ENCODE peak calls at places on chromosome X, in four cellular contexts. One of them, this sample, is unnamed.

GRCh38 chrX:71118985-71119535 is 664 bp downstream of the MED12 start:
- DNase-seq in GM12865: no peak
- DNase-seq in CD8-positive, alpha-beta T cell: no peak
- DNase-seq in epithelial cell of proximal tubule: no peak
- DNase-seq in this sample: peak; percentile 23

GRCh38 chrX:69503228-69503834 is 795 bp upstream of the NALF2 start:
- DNase-seq in GM12865: no peak
- DNase-seq in CD8-positive, alpha-beta T cell: no peak
- DNase-seq in epithelial cell of proximal tubule: no peak
- DNase-seq in this sample: no peak

GRCh38 chrX:48648299-48648698 is 35.3 kb upstream of the WAS start:
- DNase-seq in GM12865: peak; percentile 45
- DNase-seq in CD8-positive, alpha-beta T cell: peak; percentile 55
- DNase-seq in epithelial cell of proximal tubule: no peak
- DNase-seq in this sample: peak; percentile 34

GRCh38 chrX:72128881-72129280 is 2.8 kb downstream of the RTL5 start:
- DNase-seq in GM12865: peak; percentile 18
- DNase-seq in CD8-positive, alpha-beta T cell: no peak
- DNase-seq in epithelial cell of proximal tubule: no peak
- DNase-seq in this sample: peak; percentile 49

GRCh38 chrX:132704769-132705168 is 215.9 kb upstream of the MBNL3 start:
- DNase-seq in GM12865: no peak
- DNase-seq in CD8-positive, alpha-beta T cell: no peak
- DNase-seq in epithelial cell of proximal tubule: no peak
- DNase-seq in this sample: no peak

GRCh38 chrX:64894454-64895038 is 81.7 kb downstream of the ZC4H2 start:
- DNase-seq in GM12865: peak; percentile 54
- DNase-seq in CD8-positive, alpha-beta T cell: peak; percentile 60
- DNase-seq in epithelial cell of proximal tubule: no peak
- DNase-seq in this sample: no peak

GRCh38 chrX:40462797-40463196 is 118.0 kb upstream of the ATP6AP2 start:
- DNase-seq in GM12865: no peak
- DNase-seq in CD8-positive, alpha-beta T cell: no peak
- DNase-seq in epithelial cell of proximal tubule: no peak
- DNase-seq in this sample: no peak

GRCh38 chrX:47177079-47177478 is 16.6 kb upstream of the UBA1 start:
- DNase-seq in GM12865: peak; percentile 14
- DNase-seq in CD8-positive, alpha-beta T cell: no peak
- DNase-seq in epithelial cell of proximal tubule: no peak
- DNase-seq in this sample: no peak

GRCh38 chrX:134513091-134513490 is 53.1 kb downstream of the HPRT1 start:
- DNase-seq in GM12865: no peak
- DNase-seq in CD8-positive, alpha-beta T cell: no peak
- DNase-seq in epithelial cell of proximal tubule: no peak
- DNase-seq in this sample: peak; percentile 31

GRCh38 chrX:16658284-16658683 is 8.3 kb downstream of the S100G start:
- DNase-seq in GM12865: no peak
- DNase-seq in CD8-positive, alpha-beta T cell: no peak
- DNase-seq in epithelial cell of proximal tubule: no peak
- DNase-seq in this sample: no peak

GRCh38 chrX:26558719-26559386 is 342.9 kb downstream of the MAGEB5 start:
- DNase-seq in GM12865: no peak
- DNase-seq in CD8-positive, alpha-beta T cell: no peak
- DNase-seq in epithelial cell of proximal tubule: no peak
- DNase-seq in this sample: no peak

GRCh38 chrX:96372313-96373046 is 312.2 kb upstream of the DIAPH2 start:
- DNase-seq in GM12865: peak; percentile 34
- DNase-seq in CD8-positive, alpha-beta T cell: no peak
- DNase-seq in epithelial cell of proximal tubule: peak; percentile 12
- DNase-seq in this sample: peak; percentile 34

GRCh38 chrX:43655961-43656494 is at the start of gene MAOA:
- DNase-seq in GM12865: no peak
- DNase-seq in CD8-positive, alpha-beta T cell: peak; percentile 54
- DNase-seq in epithelial cell of proximal tubule: no peak
- DNase-seq in this sample: peak; percentile 75

GRCh38 chrX:151391722-151392121 is 5.3 kb upstream of the VMA21 start:
- DNase-seq in GM12865: no peak
- DNase-seq in CD8-positive, alpha-beta T cell: no peak
- DNase-seq in epithelial cell of proximal tubule: no peak
- DNase-seq in this sample: no peak

GRCh38 chrX:150155396-150156048 is 207.6 kb upstream of the MAMLD1 start:
- DNase-seq in GM12865: no peak
- DNase-seq in CD8-positive, alpha-beta T cell: no peak
- DNase-seq in epithelial cell of proximal tubule: no peak
- DNase-seq in this sample: peak; percentile 71

GRCh38 chrX:46260502-46260901 is 284.7 kb downstream of the ZNF674 start:
- DNase-seq in GM12865: no peak
- DNase-seq in CD8-positive, alpha-beta T cell: no peak
- DNase-seq in epithelial cell of proximal tubule: no peak
- DNase-seq in this sample: no peak

GRCh38 chrX:2690856-2691542 is at the start of gene CD99:
- DNase-seq in GM12865: peak; percentile 85
- DNase-seq in CD8-positive, alpha-beta T cell: peak; percentile 91
- DNase-seq in epithelial cell of proximal tubule: no peak
- DNase-seq in this sample: peak; percentile 97

GRCh38 chrX:134898450-134898849 is 92.3 kb upstream of the SMIM10 start:
- DNase-seq in GM12865: no peak
- DNase-seq in CD8-positive, alpha-beta T cell: no peak
- DNase-seq in epithelial cell of proximal tubule: no peak
- DNase-seq in this sample: no peak

GRCh38 chrX:96889726-96890125 is 6.0 kb downstream of the RPA4 start:
- DNase-seq in GM12865: no peak
- DNase-seq in CD8-positive, alpha-beta T cell: no peak
- DNase-seq in epithelial cell of proximal tubule: no peak
- DNase-seq in this sample: no peak

GRCh38 chrX:15170927-15171326 is 99.0 kb downstream of the ASB9 start:
- DNase-seq in GM12865: no peak
- DNase-seq in CD8-positive, alpha-beta T cell: no peak
- DNase-seq in epithelial cell of proximal tubule: no peak
- DNase-seq in this sample: no peak

GRCh38 chrX:113726466-113726865 is 857.4 kb upstream of the HTR2C start:
- DNase-seq in GM12865: no peak
- DNase-seq in CD8-positive, alpha-beta T cell: no peak
- DNase-seq in epithelial cell of proximal tubule: no peak
- DNase-seq in this sample: no peak

DNA sequence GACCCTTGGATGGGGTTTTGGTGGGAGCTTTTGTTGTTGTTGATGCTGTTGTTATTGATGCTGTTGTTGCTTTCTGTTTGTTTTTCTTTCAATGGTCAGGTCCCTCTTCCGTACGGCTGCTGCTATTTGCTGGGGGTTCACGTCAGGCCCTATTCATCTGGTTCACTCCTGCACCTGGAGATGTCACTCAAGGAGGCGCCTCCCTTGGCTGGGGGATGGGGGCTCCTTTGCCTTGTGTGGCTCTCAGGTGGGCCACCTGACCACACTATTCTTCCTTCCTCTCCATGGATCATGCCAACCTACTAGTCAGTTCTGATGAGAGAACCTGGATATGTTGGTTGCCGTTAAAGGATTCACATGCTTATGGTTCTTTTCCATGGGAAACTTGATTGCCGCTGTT is 39.1 kb upstream of the PRPS1 start:
- DNase-seq in GM12865: no peak
- DNase-seq in CD8-positive, alpha-beta T cell: no peak
- DNase-seq in epithelial cell of proximal tubule: no peak
- DNase-seq in this sample: no peak
- H3K4me3 ChIP-seq in GM12865: no peak overlapping the region
- H3K4me3 ChIP-seq in CD8-positive, alpha-beta T cell: no peak overlapping the region
- H3K4me3 ChIP-seq in epithelial cell of proximal tubule: no peak overlapping the region
- H3K4me3 ChIP-seq in this sample: no peak overlapping the region

GRCh38 chrX:12657881-12658280 is 133.3 kb upstream of the PRPS2 start:
- DNase-seq in GM12865: peak; percentile 46
- DNase-seq in CD8-positive, alpha-beta T cell: no peak
- DNase-seq in epithelial cell of proximal tubule: no peak
- DNase-seq in this sample: no peak

GRCh38 chrX:12657433-12657832 is 133.8 kb upstream of the PRPS2 start:
- DNase-seq in GM12865: no peak
- DNase-seq in CD8-positive, alpha-beta T cell: no peak
- DNase-seq in epithelial cell of proximal tubule: no peak
- DNase-seq in this sample: no peak
- H3K4me3 ChIP-seq in GM12865: no peak overlapping the region
- H3K4me3 ChIP-seq in CD8-positive, alpha-beta T cell: no peak overlapping the region
- H3K4me3 ChIP-seq in epithelial cell of proximal tubule: no peak overlapping the region
- H3K4me3 ChIP-seq in this sample: no peak overlapping the region

DNA sequence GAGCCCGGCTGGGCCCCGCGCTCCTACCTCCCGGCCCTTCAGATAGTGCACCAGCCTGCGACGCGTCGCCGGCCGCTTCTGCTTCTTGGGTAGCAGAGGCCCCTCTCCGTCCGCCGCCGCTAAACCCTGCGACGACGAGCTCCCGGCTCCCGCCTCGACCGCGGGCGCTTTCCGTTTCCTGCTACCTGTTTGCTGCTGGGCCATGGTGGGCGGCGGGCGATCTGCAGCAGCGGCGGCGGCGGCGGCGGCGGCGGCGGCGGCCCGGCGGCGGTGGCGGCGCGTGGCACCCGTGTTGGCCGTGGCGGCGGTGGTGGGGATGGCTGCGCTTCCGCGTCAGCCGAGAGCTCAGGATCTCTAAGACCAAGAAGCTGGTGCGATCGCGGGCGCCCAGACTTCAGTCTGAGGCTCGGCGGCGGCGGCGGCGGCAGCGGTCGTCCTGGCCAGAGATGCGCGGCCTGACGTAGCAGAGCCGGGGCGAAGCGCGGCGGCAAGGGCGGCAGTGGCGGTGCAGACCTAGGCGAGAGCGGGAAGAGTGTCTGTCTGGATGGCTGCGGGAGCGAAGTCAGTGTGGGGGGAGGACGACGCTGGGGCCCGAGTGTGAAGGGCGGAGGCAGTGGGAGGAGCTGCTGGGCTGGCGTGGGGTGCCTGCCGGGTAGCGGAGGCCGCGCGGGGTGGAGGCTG is at the start of gene DCAF12L2:
- DNase-seq in GM12865: no peak
- DNase-seq in CD8-positive, alpha-beta T cell: no peak
- DNase-seq in epithelial cell of proximal tubule: no peak
- DNase-seq in this sample: no peak
- H3K4me3 ChIP-seq in GM12865: no peak within 1 kb of the TSS
- H3K4me3 ChIP-seq in CD8-positive, alpha-beta T cell: no peak within 1 kb of the TSS
- H3K4me3 ChIP-seq in epithelial cell of proximal tubule: peak within 1 kb of the TSS; percentile 41
- H3K4me3 ChIP-seq in this sample: no peak within 1 kb of the TSS

DNA sequence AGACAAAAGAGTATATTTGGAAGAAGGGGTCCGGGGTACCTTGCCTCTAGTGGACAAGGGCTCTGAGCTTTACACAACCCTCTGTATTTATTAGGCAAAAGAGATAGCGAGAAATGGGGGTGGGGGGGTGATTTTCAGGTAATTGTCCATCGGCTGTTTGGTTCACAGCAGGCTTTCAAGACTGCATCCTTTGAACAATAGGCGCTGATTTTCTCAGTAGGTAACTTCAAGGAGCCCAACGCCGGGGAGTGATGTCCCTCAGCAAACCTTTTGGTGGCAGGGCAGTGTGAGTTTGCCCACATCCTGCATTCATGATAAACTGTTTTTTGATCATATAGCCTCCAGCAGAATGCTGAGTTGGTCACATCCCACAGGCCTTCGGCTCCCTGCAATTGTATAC is 61.6 kb downstream of the KDM5C start:
- DNase-seq in GM12865: no peak
- DNase-seq in CD8-positive, alpha-beta T cell: no peak
- DNase-seq in epithelial cell of proximal tubule: no peak
- DNase-seq in this sample: no peak
- H3K4me3 ChIP-seq in GM12865: no peak overlapping the region
- H3K4me3 ChIP-seq in CD8-positive, alpha-beta T cell: no peak overlapping the region
- H3K4me3 ChIP-seq in epithelial cell of proximal tubule: no peak overlapping the region
- H3K4me3 ChIP-seq in this sample: no peak overlapping the region

GRCh38 chrX:118974908-118975671 is 672 bp downstream of the LONRF3 start:
- DNase-seq in GM12865: peak; percentile 19
- DNase-seq in CD8-positive, alpha-beta T cell: peak; percentile 67
- DNase-seq in epithelial cell of proximal tubule: no peak
- DNase-seq in this sample: peak; percentile 37
- H3K4me3 ChIP-seq in GM12865: no peak overlapping the region
- H3K4me3 ChIP-seq in CD8-positive, alpha-beta T cell: peak overlapping the region; percentile 72
- H3K4me3 ChIP-seq in epithelial cell of proximal tubule: peak overlapping the region; percentile 65
- H3K4me3 ChIP-seq in this sample: no peak overlapping the region

DNA sequence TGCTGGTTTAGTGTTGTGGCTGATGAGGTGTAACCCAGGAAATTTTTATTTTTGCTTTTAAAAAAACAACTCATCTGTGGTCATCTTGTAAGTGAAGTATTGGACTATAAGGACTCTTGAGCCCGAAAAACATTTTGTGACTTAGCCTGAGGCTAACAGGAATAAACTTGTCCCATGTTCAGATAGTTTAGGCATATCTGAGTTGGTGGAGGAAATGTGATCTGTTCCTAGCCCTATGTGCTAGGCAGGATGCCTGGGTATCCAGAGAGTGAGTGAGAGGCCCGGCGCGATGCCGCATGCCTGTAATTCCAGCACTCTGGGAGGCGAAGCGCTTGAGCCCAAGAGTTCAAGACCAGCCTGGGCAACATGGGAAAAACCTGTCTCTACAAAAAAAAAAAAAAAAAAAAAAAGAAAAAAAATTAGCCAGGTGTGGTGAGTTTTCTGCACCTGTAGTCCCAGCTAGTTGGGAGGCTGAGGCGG is 3.7 kb downstream of the SMS start:
- DNase-seq in GM12865: no peak
- DNase-seq in CD8-positive, alpha-beta T cell: no peak
- DNase-seq in epithelial cell of proximal tubule: no peak
- DNase-seq in this sample: no peak
- H3K4me3 ChIP-seq in GM12865: no peak overlapping the region
- H3K4me3 ChIP-seq in CD8-positive, alpha-beta T cell: no peak overlapping the region
- H3K4me3 ChIP-seq in epithelial cell of proximal tubule: peak overlapping the region; percentile 10
- H3K4me3 ChIP-seq in this sample: no peak overlapping the region

DNA sequence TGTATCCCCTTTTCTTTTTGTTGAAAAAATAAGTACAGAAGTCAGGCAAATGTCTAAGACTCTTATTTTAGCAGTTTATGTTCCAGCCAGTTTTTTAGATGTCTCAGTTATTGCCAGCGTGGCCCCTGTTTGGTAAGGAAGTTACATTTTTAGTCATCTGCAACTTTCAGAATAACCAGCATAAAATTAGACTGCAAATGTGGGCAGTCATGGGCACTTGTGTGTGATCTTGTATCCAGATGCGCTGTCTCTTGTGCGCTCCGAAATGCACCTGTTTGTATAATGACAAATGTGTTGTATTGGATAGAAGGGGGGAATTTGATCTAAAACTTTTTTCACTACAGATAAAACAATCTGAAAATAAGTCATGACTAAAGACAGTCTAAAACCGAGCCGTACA is 44.3 kb upstream of the CLCN4 start:
- DNase-seq in GM12865: peak; percentile 75
- DNase-seq in CD8-positive, alpha-beta T cell: no peak
- DNase-seq in epithelial cell of proximal tubule: no peak
- DNase-seq in this sample: no peak
- H3K4me3 ChIP-seq in GM12865: no peak overlapping the region
- H3K4me3 ChIP-seq in CD8-positive, alpha-beta T cell: no peak overlapping the region
- H3K4me3 ChIP-seq in epithelial cell of proximal tubule: no peak overlapping the region
- H3K4me3 ChIP-seq in this sample: no peak overlapping the region

GRCh38 chrX:24651783-24652182 is 4.6 kb upstream of the PCYT1B start:
- DNase-seq in GM12865: no peak
- DNase-seq in CD8-positive, alpha-beta T cell: no peak
- DNase-seq in epithelial cell of proximal tubule: no peak
- DNase-seq in this sample: no peak

GRCh38 chrX:24643116-24643515 is 4.0 kb downstream of the PCYT1B start:
- DNase-seq in GM12865: no peak
- DNase-seq in CD8-positive, alpha-beta T cell: no peak
- DNase-seq in epithelial cell of proximal tubule: no peak
- DNase-seq in this sample: peak; percentile 12

GRCh38 chrX:24647257-24648058 is at the start of gene PCYT1B:
- DNase-seq in GM12865: peak; percentile 5
- DNase-seq in CD8-positive, alpha-beta T cell: peak; percentile 61
- DNase-seq in epithelial cell of proximal tubule: no peak
- DNase-seq in this sample: peak; percentile 72

GRCh38 chrX:24646745-24647182 is 383 bp downstream of the PCYT1B start:
- DNase-seq in GM12865: no peak
- DNase-seq in CD8-positive, alpha-beta T cell: no peak
- DNase-seq in epithelial cell of proximal tubule: no peak
- DNase-seq in this sample: peak; percentile 33
- H3K4me3 ChIP-seq in GM12865: no peak overlapping the region
- H3K4me3 ChIP-seq in CD8-positive, alpha-beta T cell: peak overlapping the region; percentile 33
- H3K4me3 ChIP-seq in epithelial cell of proximal tubule: no peak overlapping the region
- H3K4me3 ChIP-seq in this sample: peak overlapping the region; percentile 15

GRCh38 chrX:11427082-11428033 is 134.1 kb downstream of the AMELX start:
- DNase-seq in GM12865: peak; percentile 62
- DNase-seq in CD8-positive, alpha-beta T cell: no peak
- DNase-seq in epithelial cell of proximal tubule: no peak
- DNase-seq in this sample: no peak
- H3K4me3 ChIP-seq in GM12865: peak overlapping the region; percentile 62
- H3K4me3 ChIP-seq in CD8-positive, alpha-beta T cell: no peak overlapping the region
- H3K4me3 ChIP-seq in epithelial cell of proximal tubule: peak overlapping the region; percentile 51
- H3K4me3 ChIP-seq in this sample: peak overlapping the region; percentile 54

This sample was measured in foreskin fibroblast.